ENCODE peak calls at places on chromosome 13, in four cellular contexts. One of them, this sample, is unnamed.

GRCh38 chr13:70107498-70108271 is at the start of gene ATXN8OS:
- DNase-seq in uterus: no peak
- DNase-seq in heart left ventricle: no peak
- DNase-seq in IMR-90: no peak
- DNase-seq in this sample: no peak

GRCh38 chr13:102550507-102550906 is 46.3 kb upstream of the TPP2 start:
- DNase-seq in uterus: no peak
- DNase-seq in heart left ventricle: no peak
- DNase-seq in IMR-90: no peak
- DNase-seq in this sample: no peak

GRCh38 chr13:84470528-84470927 is 588.3 kb upstream of the SLITRK1 start:
- DNase-seq in uterus: no peak
- DNase-seq in heart left ventricle: no peak
- DNase-seq in IMR-90: no peak
- DNase-seq in this sample: no peak

GRCh38 chr13:109123971-109124370 is 494.6 kb downstream of the MYO16 start:
- DNase-seq in uterus: no peak
- DNase-seq in heart left ventricle: no peak
- DNase-seq in IMR-90: no peak
- DNase-seq in this sample: no peak

GRCh38 chr13:50422181-50423148 is 407.2 kb downstream of the KCNRG start:
- DNase-seq in uterus: no peak
- DNase-seq in heart left ventricle: no peak
- DNase-seq in IMR-90: no peak
- DNase-seq in this sample: no peak

GRCh38 chr13:83975668-83976165 is 93.4 kb upstream of the SLITRK1 start:
- DNase-seq in uterus: no peak
- DNase-seq in heart left ventricle: no peak
- DNase-seq in IMR-90: no peak
- DNase-seq in this sample: no peak

GRCh38 chr13:28313579-28313978 is 175.2 kb downstream of the PAN3 start:
- DNase-seq in uterus: no peak
- DNase-seq in heart left ventricle: no peak
- DNase-seq in IMR-90: peak; percentile 57
- DNase-seq in this sample: no peak

GRCh38 chr13:24068472-24068871 is 92.0 kb upstream of the SPATA13 start:
- DNase-seq in uterus: no peak
- DNase-seq in heart left ventricle: no peak
- DNase-seq in IMR-90: no peak
- DNase-seq in this sample: no peak

GRCh38 chr13:90154311-90154960 is 1193.1 kb upstream of the MIR17HG start:
- DNase-seq in uterus: no peak
- DNase-seq in heart left ventricle: no peak
- DNase-seq in IMR-90: no peak
- DNase-seq in this sample: no peak

GRCh38 chr13:109971745-109972090 is 185.3 kb upstream of the IRS2 start:
- DNase-seq in uterus: no peak
- DNase-seq in heart left ventricle: no peak
- DNase-seq in IMR-90: no peak
- DNase-seq in this sample: no peak

GRCh38 chr13:49629947-49630346 is 1.6 kb downstream of the ARL11 start:
- DNase-seq in uterus: no peak
- DNase-seq in heart left ventricle: no peak
- DNase-seq in IMR-90: peak; percentile 25
- DNase-seq in this sample: no peak

GRCh38 chr13:19862511-19863313 is 737 bp downstream of the ZMYM5 start:
- DNase-seq in uterus: peak; percentile 31
- DNase-seq in heart left ventricle: peak; percentile 28
- DNase-seq in IMR-90: peak; percentile 7
- DNase-seq in this sample: peak; percentile 19

GRCh38 chr13:113835461-113836274 is 28.2 kb downstream of the GAS6 start:
- DNase-seq in uterus: peak; percentile 80
- DNase-seq in heart left ventricle: no peak
- DNase-seq in IMR-90: peak; percentile 79
- DNase-seq in this sample: no peak

GRCh38 chr13:74226791-74227475 is 92.7 kb upstream of the KLF12 start:
- DNase-seq in uterus: no peak
- DNase-seq in heart left ventricle: no peak
- DNase-seq in IMR-90: peak; percentile 75
- DNase-seq in this sample: no peak

GRCh38 chr13:48891586-48891985 is 84.1 kb upstream of the FNDC3A start:
- DNase-seq in uterus: no peak
- DNase-seq in heart left ventricle: no peak
- DNase-seq in IMR-90: peak; percentile 72
- DNase-seq in this sample: no peak

GRCh38 chr13:109200556-109200955 is 571.1 kb downstream of the MYO16 start:
- DNase-seq in uterus: no peak
- DNase-seq in heart left ventricle: no peak
- DNase-seq in IMR-90: peak; percentile 6
- DNase-seq in this sample: no peak

GRCh38 chr13:85896516-85897450 is 97.6 kb upstream of the SLITRK6 start:
- DNase-seq in uterus: no peak
- DNase-seq in heart left ventricle: no peak
- DNase-seq in IMR-90: peak; percentile 0
- DNase-seq in this sample: no peak

GRCh38 chr13:25948910-25949309 is 102.9 kb downstream of the SHISA2 start:
- DNase-seq in uterus: no peak
- DNase-seq in heart left ventricle: no peak
- DNase-seq in IMR-90: no peak
- DNase-seq in this sample: no peak

GRCh38 chr13:33380487-33381079 is 95.0 kb upstream of the STARD13 start:
- DNase-seq in uterus: no peak
- DNase-seq in heart left ventricle: no peak
- DNase-seq in IMR-90: no peak
- DNase-seq in this sample: no peak

GRCh38 chr13:37995052-37995451 is 125.5 kb upstream of the TRPC4 start:
- DNase-seq in uterus: no peak
- DNase-seq in heart left ventricle: no peak
- DNase-seq in IMR-90: peak; percentile 0
- DNase-seq in this sample: no peak

GRCh38 chr13:25169951-25170553 is 2.0 kb downstream of the AMER2 start:
- DNase-seq in uterus: no peak
- DNase-seq in heart left ventricle: no peak
- DNase-seq in IMR-90: no peak
- DNase-seq in this sample: no peak

GRCh38 chr13:28794370-28794769 is 25.8 kb upstream of the MTUS2 start:
- DNase-seq in uterus: no peak
- DNase-seq in heart left ventricle: no peak
- DNase-seq in IMR-90: no peak
- DNase-seq in this sample: no peak

GRCh38 chr13:49476529-49476928 is 19.2 kb upstream of the PHF11 start:
- DNase-seq in uterus: no peak
- DNase-seq in heart left ventricle: no peak
- DNase-seq in IMR-90: no peak
- DNase-seq in this sample: no peak

GRCh38 chr13:111153279-111153976 is 38.3 kb downstream of the ARHGEF7 start:
- DNase-seq in uterus: peak; percentile 91
- DNase-seq in heart left ventricle: peak; percentile 95
- DNase-seq in IMR-90: peak; percentile 89
- DNase-seq in this sample: peak; percentile 89

GRCh38 chr13:24995225-24995804 is 100.6 kb upstream of the PABPC3 start:
- DNase-seq in uterus: peak; percentile 39
- DNase-seq in heart left ventricle: no peak
- DNase-seq in IMR-90: peak; percentile 82
- DNase-seq in this sample: peak; percentile 60

GRCh38 chr13:101417501-101417900 is 1.2 kb upstream of the NALCN start:
- DNase-seq in uterus: no peak
- DNase-seq in heart left ventricle: no peak
- DNase-seq in IMR-90: no peak
- DNase-seq in this sample: no peak

GRCh38 chr13:87093399-87093798 is 577.8 kb upstream of the SLITRK5 start:
- DNase-seq in uterus: no peak
- DNase-seq in heart left ventricle: no peak
- DNase-seq in IMR-90: peak; percentile 75
- DNase-seq in this sample: no peak

GRCh38 chr13:34696296-34696695 is 245.8 kb upstream of the NBEA start:
- DNase-seq in uterus: no peak
- DNase-seq in heart left ventricle: no peak
- DNase-seq in IMR-90: no peak
- DNase-seq in this sample: no peak
- TF ChIP-seq CTCF in uterus: no peak
- TF ChIP-seq CTCF in heart left ventricle: no peak
- TF ChIP-seq CTCF in IMR-90: no peak
- TF ChIP-seq CTCF in this sample: no peak

DNA sequence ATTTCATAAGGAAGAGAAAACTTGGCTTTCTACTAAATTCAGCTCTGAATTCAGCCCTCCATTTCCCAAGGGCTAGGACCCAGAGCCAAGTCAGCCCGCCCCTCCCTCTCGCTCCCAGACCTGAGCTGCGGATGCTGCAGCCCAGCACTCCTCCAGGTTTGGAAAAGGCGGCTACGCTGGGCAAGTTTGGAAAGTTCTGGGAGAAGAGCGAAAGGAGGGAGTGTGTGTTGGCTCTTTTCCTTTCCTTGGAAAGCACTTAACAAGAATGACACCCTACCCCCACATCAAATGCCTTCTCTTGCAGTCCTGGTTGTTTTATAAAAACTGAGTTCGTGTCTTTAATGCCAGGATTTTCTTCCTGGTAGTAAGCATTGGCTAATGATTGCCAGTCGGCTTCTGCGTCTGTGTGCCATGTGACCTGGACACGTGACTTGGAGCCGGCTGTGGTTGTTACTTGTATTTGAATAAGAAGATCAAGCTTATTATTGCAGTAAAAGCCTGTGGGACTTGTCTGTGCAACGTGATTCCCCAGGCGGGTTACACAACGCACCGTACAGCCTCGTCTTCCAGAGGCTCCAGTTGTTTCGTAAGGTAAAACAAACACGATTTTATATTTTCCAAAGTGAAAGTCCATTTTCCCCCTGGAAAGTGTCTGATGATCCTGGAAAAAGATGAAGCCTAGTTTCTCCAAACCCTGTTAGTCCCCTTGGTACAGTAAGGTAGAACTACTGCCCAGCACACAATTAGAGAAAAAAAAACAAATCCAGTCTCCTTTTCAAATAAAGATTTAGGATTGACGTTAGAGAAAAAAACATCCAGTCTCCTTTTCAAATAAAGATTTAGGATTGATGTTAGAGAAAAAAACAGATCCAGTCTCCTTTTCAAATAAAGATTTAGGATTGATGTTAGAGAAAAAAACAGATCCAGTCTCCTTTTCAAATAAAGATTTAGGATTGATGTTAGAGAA is 26.8 kb upstream of the UBE2L5 start:
- DNase-seq in uterus: peak; percentile 97
- DNase-seq in heart left ventricle: peak; percentile 86
- DNase-seq in IMR-90: peak; percentile 93
- DNase-seq in this sample: peak; percentile 99
- H3K4me1 ChIP-seq in uterus: no peaks in the 10 kb centered on the region
- H3K4me1 ChIP-seq in heart left ventricle: peaks cover 5% of the 10 kb centered on the region
- H3K4me1 ChIP-seq in IMR-90: no peaks in the 10 kb centered on the region
- H3K4me1 ChIP-seq in this sample: no peaks in the 10 kb centered on the region

DNA sequence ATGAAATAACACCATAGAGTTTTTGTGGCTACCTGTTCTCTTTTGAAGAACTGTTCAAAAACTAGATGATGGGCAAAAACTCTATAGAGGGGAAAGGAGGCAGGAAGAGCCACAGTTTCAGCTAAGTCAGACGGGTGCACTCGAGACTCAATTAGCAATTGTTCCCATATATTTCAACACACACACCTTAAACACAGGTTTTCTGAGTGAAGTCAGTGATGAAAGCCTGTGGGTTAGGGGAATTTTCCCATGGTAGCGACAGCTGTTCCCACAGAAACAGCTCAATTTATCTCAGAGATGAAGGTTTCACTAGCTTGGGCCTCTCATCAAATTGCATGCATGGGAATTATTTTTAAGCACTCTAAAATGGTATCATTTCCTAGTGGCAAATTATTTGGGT is 143.5 kb downstream of the ZIC5 start:
- DNase-seq in uterus: no peak
- DNase-seq in heart left ventricle: no peak
- DNase-seq in IMR-90: no peak
- DNase-seq in this sample: no peak
- TF ChIP-seq POLR2A in uterus: no peak
- TF ChIP-seq POLR2A in heart left ventricle: no peak
- TF ChIP-seq POLR2A in IMR-90: no peak
- TF ChIP-seq POLR2A in this sample: no peak

GRCh38 chr13:75366380-75367280 is 115.3 kb downstream of the TBC1D4 start:
- DNase-seq in uterus: no peak
- DNase-seq in heart left ventricle: no peak
- DNase-seq in IMR-90: no peak
- DNase-seq in this sample: no peak
- TF ChIP-seq CTCF in uterus: no peak
- TF ChIP-seq CTCF in heart left ventricle: no peak
- TF ChIP-seq CTCF in IMR-90: no peak
- TF ChIP-seq CTCF in this sample: no peak

DNA sequence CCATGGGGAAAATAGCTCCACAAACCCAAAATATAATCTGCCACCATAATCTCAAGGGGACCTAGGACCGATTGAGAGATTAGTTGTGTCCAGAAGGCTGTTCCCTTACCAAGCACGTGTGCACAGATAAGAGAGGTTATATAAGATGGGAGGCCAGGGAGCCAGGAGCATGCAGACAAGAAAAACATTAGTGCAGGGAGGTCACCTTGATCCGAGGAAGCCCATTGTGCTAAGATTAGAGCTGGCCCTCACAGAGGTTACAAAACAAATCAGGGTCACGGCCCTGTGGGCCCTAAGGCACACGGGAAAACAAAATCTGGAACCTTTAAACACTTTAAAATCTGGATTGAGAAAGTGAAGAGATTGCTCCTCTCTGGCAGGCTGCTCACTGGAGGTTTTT is 37.7 kb downstream of the RGCC start:
- DNase-seq in uterus: no peak
- DNase-seq in heart left ventricle: no peak
- DNase-seq in IMR-90: no peak
- DNase-seq in this sample: no peak
- H3K4me1 ChIP-seq in uterus: no peaks in the 10 kb centered on the region
- H3K4me1 ChIP-seq in heart left ventricle: peaks cover 54% of the 10 kb centered on the region
- H3K4me1 ChIP-seq in IMR-90: peaks cover 14% of the 10 kb centered on the region
- H3K4me1 ChIP-seq in this sample: no peaks in the 10 kb centered on the region

GRCh38 chr13:44756411-44756810 is 180.3 kb upstream of the TSC22D1 start:
- DNase-seq in uterus: no peak
- DNase-seq in heart left ventricle: no peak
- DNase-seq in IMR-90: no peak
- DNase-seq in this sample: no peak
- TF ChIP-seq POLR2A in uterus: no peak
- TF ChIP-seq POLR2A in heart left ventricle: no peak
- TF ChIP-seq POLR2A in IMR-90: no peak
- TF ChIP-seq POLR2A in this sample: no peak